ENCODE peak calls at places on chromosomes 6 and 20, in six cellular contexts. J, H, Q, Z, D and I are unnamed samples.

GRCh38 chr20:478010-478948 is 15.9 kb upstream of the TBC1D20 start:
- DNase-seq in Q (no peak), Z (no peak), H (no peak), J (no peak), D (no peak), I (no peak)

GRCh38 chr6:41748542-41748941 is 1.3 kb upstream of the PGC start:
- DNase-seq in H (peak), J (no peak), D (no peak), Q (no peak), Z (no peak), I (no peak)

GRCh38 chr6:87772597-87773530 is 70.8 kb upstream of the AKIRIN2 start:
- DNase-seq in H (no peak), Z (no peak), D (no peak), Q (peak), J (peak), I (no peak)

GRCh38 chr6:120604510-120604909 is 729.8 kb downstream of the TBC1D32 start:
- DNase-seq in J (no peak), Z (no peak), H (no peak), Q (no peak), D (no peak), I (no peak)

GRCh38 chr20:48102821-48103635 is 317.7 kb upstream of the SULF2 start:
- DNase-seq in J (no peak), H (no peak), Z (no peak), Q (no peak), D (no peak), I (no peak)

GRCh38 chr20:58375796-58376195 is 13.2 kb upstream of the VAPB start:
- DNase-seq in D (no peak), Z (no peak), H (no peak), J (no peak), Q (no peak), I (no peak)

GRCh38 chr20:62297449-62298227 is 5.2 kb upstream of the ADRM1 start:
- DNase-seq in Z (no peak), H (no peak), D (no peak), J (no peak), Q (no peak), I (no peak)

GRCh38 chr20:57374931-57375651 is 16.1 kb upstream of the RBM38 start:
- DNase-seq in Q (no peak), H (peak), Z (peak), J (no peak), D (peak), I (no peak)

GRCh38 chr20:25136643-25137559 is 55.0 kb upstream of the VSX1 start:
- DNase-seq in H (no peak), Q (peak), D (peak), J (peak), Z (peak), I (no peak)

GRCh38 chr20:5788385-5788895 is 38.2 kb downstream of the SHLD1 start:
- DNase-seq in J (peak), D (peak), Q (peak), Z (peak), H (peak), I (peak)

GRCh38 chr6:149007846-149008245 is 261.0 kb downstream of the UST start:
- DNase-seq in H (no peak), J (no peak), Q (no peak), Z (no peak), D (no peak), I (no peak)

GRCh38 chr6:124655856-124656255 is 306.4 kb upstream of the RNF217 start:
- DNase-seq in J (no peak), H (no peak), Z (no peak), Q (no peak), D (no peak), I (no peak)

GRCh38 chr6:75794954-75795739 is 46.1 kb downstream of the MYO6 start:
- DNase-seq in H (no peak), J (no peak), D (no peak), Z (no peak), Q (no peak), I (no peak)

GRCh38 chr6:23621026-23621425 is 505.0 kb upstream of the NRSN1 start:
- DNase-seq in Z (no peak), H (no peak), J (no peak), Q (no peak), D (no peak), I (no peak)

GRCh38 chr20:1274485-1275313 is 8.6 kb downstream of the SNPH start:
- DNase-seq in Q (peak), Z (no peak), H (no peak), J (no peak), D (peak), I (no peak)

GRCh38 chr6:41286544-41287346 is at the start of gene TREM1:
- DNase-seq in Q (no peak), J (peak), Z (peak), H (peak), D (peak), I (peak)

GRCh38 chr6:26216015-26216885 is 129.0 kb downstream of the HFE start:
- DNase-seq in H (peak), Z (peak), J (no peak), D (peak), Q (peak), I (no peak)

GRCh38 chr20:47568019-47568418 is 66.3 kb downstream of the NCOA3 start:
- DNase-seq in D (peak), J (peak), Q (no peak), Z (peak), H (no peak), I (no peak)

GRCh38 chr6:157586088-157586414 is 205.1 kb downstream of the ZDHHC14 start:
- DNase-seq in H (no peak), Q (no peak), Z (no peak), D (no peak), J (no peak), I (no peak)

GRCh38 chr20:48180637-48181036 is 395.4 kb upstream of the SULF2 start:
- DNase-seq in J (peak), Q (no peak), Z (no peak), H (no peak), D (no peak), I (no peak)

GRCh38 chr6:131831392-131831791 is 23.6 kb downstream of the ENPP1 start:
- DNase-seq in J (no peak), D (no peak), Q (no peak), H (no peak), Z (no peak), I (no peak)

DNA sequence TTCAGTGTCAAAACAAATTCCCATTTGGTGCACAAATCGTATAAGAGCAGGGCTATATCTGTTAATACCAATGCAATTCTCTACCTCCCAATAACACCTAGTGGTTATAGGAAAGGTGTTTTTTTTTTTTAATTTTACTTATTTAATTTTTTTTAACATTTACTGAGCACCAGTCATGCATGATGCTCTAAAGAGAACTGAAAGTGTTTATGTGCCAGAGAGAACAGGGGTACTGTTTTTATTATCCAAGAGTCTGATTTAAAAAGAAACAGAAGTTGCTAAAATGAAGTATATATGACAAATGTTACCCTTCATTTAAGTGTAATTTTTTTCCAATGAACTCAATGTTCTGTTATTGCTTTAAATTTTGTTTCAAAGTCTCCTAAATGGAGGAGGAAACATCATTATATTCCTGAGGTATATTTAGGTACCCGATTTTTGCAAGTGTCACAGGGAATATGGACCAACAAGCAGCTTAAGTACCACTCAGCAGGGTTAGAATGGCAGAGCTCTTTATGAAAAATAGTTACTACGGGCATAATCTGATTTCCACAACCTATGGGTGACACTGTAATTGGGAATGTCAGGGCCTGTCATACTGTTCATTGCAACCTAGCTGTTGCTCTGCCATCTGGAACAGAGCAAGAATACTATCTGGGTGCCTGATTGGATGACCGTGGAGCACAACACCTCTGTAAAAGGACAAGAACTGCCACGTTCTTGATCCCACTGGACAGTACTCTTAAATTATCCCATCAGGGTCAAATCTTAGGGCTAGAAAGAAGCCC is 195.4 kb downstream of the KHDRBS2 start:
- DNase-seq in Q (no peak), J (no peak), D (no peak), Z (no peak), H (no peak), I (no peak)
- TF ChIP-seq EP300 in Q (no peak), J (no peak), D (no peak), Z (no peak), H (no peak), I (no peak)

GRCh38 chr6:44655368-44656342 is 268.1 kb downstream of the CDC5L start:
- DNase-seq in Z (peak), Q (peak), H (peak), D (peak), J (peak), I (peak)
- TF ChIP-seq EP300 in Z (peak), Q (no peak), H (peak), D (no peak), J (no peak), I (no peak)

GRCh38 chr20:45940053-45940452 is 5.6 kb downstream of the PCIF1 start:
- DNase-seq in H (no peak), D (no peak), J (no peak), Q (no peak), Z (no peak), I (no peak)

GRCh38 chr20:45943613-45944012 is 9.1 kb downstream of the PCIF1 start:
- DNase-seq in H (no peak), D (no peak), J (no peak), Z (no peak), Q (no peak), I (no peak)

GRCh38 chr20:45938727-45939438 is 4.4 kb downstream of the PCIF1 start:
- DNase-seq in J (no peak), Z (no peak), Q (no peak), H (no peak), D (no peak), I (no peak)

GRCh38 chr20:45937765-45938164 is 3.3 kb downstream of the PCIF1 start:
- DNase-seq in Z (no peak), H (no peak), Q (no peak), D (no peak), J (no peak), I (no peak)

GRCh38 chr20:45940469-45940868 is 6.0 kb downstream of the PCIF1 start:
- DNase-seq in Z (no peak), H (no peak), D (no peak), Q (no peak), J (no peak), I (no peak)
- TF ChIP-seq EP300 in Z (no peak), H (no peak), D (no peak), Q (no peak), J (no peak), I (no peak)

GRCh38 chr6:158958504-158959386 is 41.3 kb downstream of the RSPH3 start:
- DNase-seq in H (no peak), Q (no peak), D (no peak), Z (peak), J (no peak), I (no peak)
- TF ChIP-seq EP300 in H (no peak), Q (no peak), D (no peak), Z (no peak), J (no peak), I (no peak)